ENCODE peak calls at places on chromosome 20, in seven cellular contexts. L is H1, J is lung, W is body of pancreas, Z is astrocyte of the spinal cord, C is suprapubic skin, F is omental fat pad. H is an unnamed sample.

GRCh38 chr20:59485576-59486250 is 118.6 kb upstream of the PHACTR3 start:
- DNase-seq in L (no peak), J (no peak), Z (no peak), C (no peak), W (no peak), F (no peak), H (no peak)

GRCh38 chr20:10074513-10074912 is 39.7 kb downstream of the ANKEF1 start:
- DNase-seq in J (no peak), Z (peak; percentile 88), F (no peak), W (peak; percentile 20), L (no peak), C (no peak), H (peak; percentile 88)

GRCh38 chr20:34114809-34115208 is 2.8 kb upstream of the EIF2S2 start:
- DNase-seq in C (no peak), J (no peak), F (no peak), Z (no peak), W (no peak), L (no peak), H (no peak)

GRCh38 chr20:62025394-62025793 is 40.3 kb downstream of the TAF4 start:
- DNase-seq in F (no peak), C (no peak), W (no peak), L (no peak), J (no peak), Z (no peak), H (no peak)

GRCh38 chr20:49883246-49883802 is 32.0 kb downstream of the SPATA2 start:
- DNase-seq in J (no peak), W (no peak), F (no peak), Z (no peak), C (no peak), L (no peak), H (no peak)

GRCh38 chr20:38149880-38150594 is 15.0 kb downstream of the TGM2 start:
- DNase-seq in J (no peak), F (no peak), C (no peak), Z (no peak), L (no peak), W (no peak), H (no peak)

GRCh38 chr20:41632896-41633295 is 14.7 kb upstream of the CHD6 start:
- DNase-seq in C (no peak), Z (peak; percentile 17), J (no peak), F (no peak), L (no peak), W (no peak), H (no peak)

GRCh38 chr20:2692036-2692885 is at the start of gene EBF4:
- DNase-seq in L (no peak), F (no peak), Z (no peak), C (peak; percentile 68), J (no peak), W (peak; percentile 47), H (peak; percentile 54)

GRCh38 chr20:4544765-4545164 is 176.9 kb upstream of the PRND start:
- DNase-seq in J (no peak), Z (peak; percentile 60), F (no peak), W (no peak), L (no peak), C (no peak), H (no peak)

GRCh38 chr20:50518270-50518721 is 8.1 kb downstream of the PTPN1 start:
- DNase-seq in C (no peak), F (no peak), J (no peak), W (no peak), Z (peak; percentile 71), L (no peak), H (peak; percentile 56)

GRCh38 chr20:10111144-10111771 is 76.5 kb downstream of the ANKEF1 start:
- DNase-seq in L (no peak), J (no peak), F (no peak), Z (no peak), W (peak; percentile 71), C (no peak), H (no peak)

GRCh38 chr20:59598625-59599310 is 5.6 kb upstream of the PHACTR3 start:
- DNase-seq in Z (no peak), C (no peak), J (no peak), F (no peak), W (peak; percentile 12), L (no peak), H (peak; percentile 87)

GRCh38 chr20:5181955-5182354 is 55.1 kb downstream of the CDS2 start:
- DNase-seq in L (no peak), F (no peak), C (no peak), J (no peak), W (no peak), Z (peak; percentile 54), H (peak; percentile 14)

GRCh38 chr20:58843128-58843556 is 7.6 kb downstream of the GNAS-AS1 start:
- DNase-seq in L (no peak), Z (no peak), C (no peak), W (no peak), J (no peak), F (no peak), H (no peak)

GRCh38 chr20:44613575-44613974 is 31.2 kb downstream of the PKIG start:
- DNase-seq in F (no peak), Z (no peak), C (peak; percentile 37), W (no peak), J (no peak), L (no peak), H (no peak)

GRCh38 chr20:44606725-44607441 is 24.5 kb downstream of the PKIG start:
- DNase-seq in Z (no peak), J (no peak), C (no peak), L (no peak), F (no peak), W (no peak), H (no peak)

GRCh38 chr20:44609006-44609510 is 26.7 kb downstream of the PKIG start:
- DNase-seq in L (no peak), W (no peak), J (no peak), F (no peak), C (no peak), Z (no peak), H (no peak)

GRCh38 chr20:44609511-44610312 is 27.3 kb downstream of the PKIG start:
- DNase-seq in L (peak; percentile 85), W (peak; percentile 93), F (peak; percentile 93), C (peak; percentile 94), J (peak; percentile 90), Z (peak; percentile 73), H (peak; percentile 97)

DNA sequence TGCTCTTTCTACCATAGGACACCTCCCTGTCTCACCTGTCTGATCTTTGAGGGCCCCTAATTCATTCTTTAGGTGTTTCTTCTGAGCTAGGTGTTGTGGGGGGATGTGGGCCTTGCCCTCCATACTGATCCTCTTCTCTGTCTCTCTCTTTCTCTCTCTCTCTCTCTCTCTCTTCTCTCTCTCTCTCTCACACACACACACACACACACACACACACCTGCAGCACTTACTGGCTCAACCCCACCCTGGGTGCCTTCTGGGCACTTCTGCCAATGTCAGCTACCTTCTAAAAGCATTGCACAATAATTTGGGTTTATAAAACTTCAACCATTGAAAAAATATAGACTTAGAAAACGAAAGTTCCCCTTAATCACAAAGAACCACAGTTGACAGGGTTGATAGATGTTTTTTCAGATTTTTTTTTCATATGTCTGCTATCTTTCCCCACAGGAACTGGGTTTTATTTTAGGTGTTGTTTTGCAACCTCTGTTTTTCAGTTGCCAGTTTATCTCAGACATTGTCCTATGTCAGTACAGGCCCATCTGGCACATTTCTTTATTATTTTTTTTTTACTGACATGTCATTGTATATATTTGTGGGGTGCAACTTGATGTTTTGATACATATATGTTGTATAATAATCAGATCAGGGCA is 28.1 kb downstream of the PKIG start:
- DNase-seq in C (peak; percentile 15), L (no peak), F (no peak), W (no peak), J (no peak), Z (no peak), H (no peak)
- TF ChIP-seq CTCF in C (no peak), L (no peak), F (no peak), W (no peak), J (no peak), Z (no peak), H (peak; percentile 89)

DNA sequence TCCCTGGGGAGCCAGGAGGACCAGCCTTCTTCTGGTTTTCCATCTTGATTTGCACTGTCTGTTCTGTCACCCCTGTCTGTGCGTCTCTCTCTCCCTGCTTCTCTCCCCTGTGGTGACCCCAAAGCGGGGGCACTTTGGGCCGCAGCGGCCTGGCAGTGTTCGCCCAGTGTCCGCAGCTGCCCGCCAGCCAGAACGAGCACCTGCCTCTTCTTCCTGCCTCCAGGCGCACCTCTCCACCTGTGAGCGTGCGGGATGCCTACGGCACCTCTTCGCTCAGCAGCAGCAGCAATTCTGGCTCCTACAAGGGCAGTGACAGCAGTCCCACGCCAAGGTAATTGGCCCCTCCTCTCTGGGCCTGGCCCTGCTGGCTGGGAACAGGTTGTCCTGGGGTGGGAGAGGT is 30.8 kb downstream of the SNPH start:
- DNase-seq in J (no peak), C (no peak), F (no peak), Z (no peak), W (no peak), L (no peak), H (no peak)
- TF ChIP-seq CTCF in J (no peak), C (no peak), F (no peak), Z (no peak), W (no peak), L (no peak), H (no peak)

DNA sequence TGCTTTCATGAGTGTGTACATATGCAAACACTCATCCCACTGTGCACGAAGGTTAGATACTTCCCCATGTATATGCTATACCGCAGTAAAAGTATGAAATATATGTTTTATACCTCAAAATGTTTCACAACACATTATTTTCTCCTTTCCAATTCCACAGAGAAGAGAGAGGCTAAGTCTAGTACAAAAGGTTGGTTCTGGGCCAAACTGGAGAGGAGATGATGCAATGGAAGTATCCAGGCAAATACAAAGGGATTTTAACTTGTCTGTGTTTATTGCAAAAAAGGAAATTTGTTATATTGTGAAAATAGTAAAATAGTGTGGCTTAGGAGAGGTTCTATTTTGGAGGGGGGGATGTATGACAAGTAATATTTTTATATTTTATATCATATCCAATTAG is 112.6 kb downstream of the PLCB1 start:
- DNase-seq in J (no peak), W (peak; percentile 59), F (no peak), L (no peak), C (no peak), Z (peak; percentile 60), H (no peak)
- TF ChIP-seq CTCF in J (no peak), W (no peak), F (no peak), L (no peak), C (no peak), Z (no peak), H (no peak)

GRCh38 chr20:43968341-43968740 is 53.7 kb downstream of the TOX2 start:
- DNase-seq in Z (no peak), W (no peak), L (no peak), C (no peak), J (no peak), F (no peak), H (no peak)

GRCh38 chr20:43969069-43969468 is 54.4 kb downstream of the TOX2 start:
- DNase-seq in C (no peak), L (no peak), W (no peak), Z (no peak), J (no peak), F (no peak), H (no peak)

GRCh38 chr20:43971233-43971632 is 56.6 kb downstream of the TOX2 start:
- DNase-seq in L (no peak), Z (no peak), J (no peak), C (peak; percentile 14), W (no peak), F (no peak), H (no peak)

GRCh38 chr20:43972051-43972450 is 57.4 kb downstream of the TOX2 start:
- DNase-seq in Z (no peak), W (no peak), F (no peak), L (no peak), J (no peak), C (peak; percentile 22), H (no peak)

DNA sequence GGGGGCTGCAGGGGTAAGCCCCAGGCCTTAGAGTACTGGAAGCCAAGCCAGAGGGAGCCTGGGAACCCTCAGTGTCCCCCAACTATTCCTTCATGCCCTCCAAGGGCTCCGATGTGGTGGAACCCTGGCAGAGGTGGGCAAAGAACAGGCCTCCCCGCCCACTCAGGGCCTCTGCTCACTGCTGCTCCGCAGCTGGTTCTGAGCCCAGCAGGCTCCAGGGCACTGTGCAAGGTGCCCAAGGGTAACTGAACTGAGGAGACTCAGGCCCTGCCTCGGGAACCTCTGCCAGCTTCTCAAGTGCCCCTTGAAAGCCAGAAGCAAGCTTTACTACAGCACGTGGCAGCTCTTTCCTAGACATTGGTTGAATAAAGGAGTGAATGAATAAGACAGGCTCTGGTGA is 54.8 kb downstream of the TOX2 start:
- DNase-seq in Z (no peak), J (peak; percentile 73), F (no peak), L (no peak), C (no peak), W (no peak), H (no peak)
- TF ChIP-seq CTCF in Z (no peak), J (no peak), F (no peak), L (no peak), C (no peak), W (no peak), H (no peak)